ENCODE peak calls at places on chromosomes 7 and 10, in five cellular contexts. S, E, U, G and L are unnamed samples. For H3K4me1, the result is how much of the 10 kb centered on the place peaks cover.

GRCh38 chr7:106480161-106480579 is 180.8 kb downstream of the CCDC71L start:
- DNase-seq in S (peak), E (no peak), U (no peak), G (no peak), L (no peak)

GRCh38 chr7:45601094-45601493 is 26.9 kb downstream of the ADCY1 start:
- DNase-seq in S (no peak), E (no peak), U (no peak), G (no peak), L (no peak)

GRCh38 chr7:116512524-116513188 is 12.2 kb upstream of the CAV1 start:
- DNase-seq in S (peak), E (no peak), U (no peak), G (peak), L (no peak)

GRCh38 chr7:30594055-30594539 is 581 bp upstream of the GARS1 start:
- DNase-seq in S (no peak), E (no peak), U (peak), G (peak), L (no peak)

GRCh38 chr10:102963237-102963886 is 45.3 kb downstream of the CNNM2 start:
- DNase-seq in S (no peak), E (no peak), U (no peak), G (peak), L (no peak)

GRCh38 chr7:98400538-98401427 is at the start of gene BAIAP2L1:
- DNase-seq in S (peak), E (peak), U (peak), G (peak), L (peak)

GRCh38 chr10:126955934-126956711 is 50.9 kb downstream of the DOCK1 start:
- DNase-seq in S (no peak), E (no peak), U (no peak), G (no peak), L (no peak)

GRCh38 chr10:103481974-103482531 is 3.0 kb upstream of the CALHM3 start:
- DNase-seq in S (peak), E (peak), U (peak), G (peak), L (peak)

GRCh38 chr10:91462423-91462822 is 52.3 kb downstream of the HECTD2 start:
- DNase-seq in S (peak), E (no peak), U (no peak), G (no peak), L (no peak)

GRCh38 chr7:1672851-1673486 is 2.9 kb downstream of the ELFN1 start:
- DNase-seq in S (no peak), E (no peak), U (no peak), G (no peak), L (no peak)

GRCh38 chr7:18399624-18400235 is 95.8 kb upstream of the HDAC9 start:
- DNase-seq in S (peak), E (no peak), U (peak), G (no peak), L (no peak)

GRCh38 chr10:106588019-106588418 is 576.5 kb downstream of the SORCS1 start:
- DNase-seq in S (no peak), E (no peak), U (no peak), G (no peak), L (no peak)

GRCh38 chr10:104445359-104445758 is 91.7 kb downstream of the CFAP58 start:
- DNase-seq in S (no peak), E (no peak), U (peak), G (peak), L (no peak)

GRCh38 chr7:144720139-144720538 is 115.7 kb downstream of the TPK1 start:
- DNase-seq in S (no peak), E (no peak), U (peak), G (peak), L (no peak)

GRCh38 chr7:94620703-94621118 is 35.2 kb downstream of the SGCE start:
- DNase-seq in S (peak), E (peak), U (peak), G (peak), L (no peak)

GRCh38 chr7:525740-526139 is 6.1 kb upstream of the PDGFA start:
- DNase-seq in S (no peak), E (no peak), U (no peak), G (no peak), L (no peak)

GRCh38 chr7:140212100-140212881 is 35.5 kb upstream of the KDM7A start:
- DNase-seq in S (no peak), E (no peak), U (no peak), G (no peak), L (no peak)

GRCh38 chr10:104517946-104518345 is 123.1 kb upstream of the SORCS3 start:
- DNase-seq in S (no peak), E (no peak), U (no peak), G (no peak), L (no peak)

GRCh38 chr7:83427929-83428328 is 221.0 kb downstream of the SEMA3E start:
- DNase-seq in S (no peak), E (peak), U (peak), G (no peak), L (no peak)

GRCh38 chr10:60122190-60122589 is 215.8 kb upstream of the CCDC6 start:
- DNase-seq in S (no peak), E (no peak), U (no peak), G (no peak), L (no peak)

GRCh38 chr10:13716161-13717071 is 129.7 kb downstream of the PRPF18 start:
- DNase-seq in S (peak), E (no peak), U (no peak), G (peak), L (no peak)

GRCh38 chr10:63055705-63056104 is 77.4 kb upstream of the NRBF2 start:
- DNase-seq in S (no peak), E (no peak), U (no peak), G (no peak), L (no peak)

GRCh38 chr7:108063520-108063933 is 60.6 kb upstream of the LAMB1 start:
- DNase-seq in S (no peak), E (no peak), U (no peak), G (no peak), L (no peak)

GRCh38 chr10:12397931-12398330 is 48.6 kb downstream of the CAMK1D start:
- DNase-seq in S (no peak), E (no peak), U (no peak), G (no peak), L (no peak)

GRCh38 chr10:43214956-43215561 is 51.8 kb downstream of the RASGEF1A start:
- DNase-seq in S (no peak), E (no peak), U (no peak), G (no peak), L (no peak)

GRCh38 chr7:31982962-31983361 is 87.2 kb downstream of the PDE1C start:
- DNase-seq in S (no peak), E (no peak), U (no peak), G (no peak), L (no peak)

GRCh38 chr7:31974351-31974750 is 95.9 kb downstream of the PDE1C start:
- DNase-seq in S (no peak), E (no peak), U (no peak), G (no peak), L (no peak)

GRCh38 chr7:31981874-31982390 is 88.3 kb downstream of the PDE1C start:
- DNase-seq in S (no peak), E (no peak), U (no peak), G (no peak), L (no peak)

GRCh38 chr7:31975546-31975945 is 94.7 kb downstream of the PDE1C start:
- DNase-seq in S (no peak), E (no peak), U (no peak), G (no peak), L (no peak)

GRCh38 chr7:31979690-31980330 is 90.4 kb downstream of the PDE1C start:
- DNase-seq in S (no peak), E (no peak), U (no peak), G (no peak), L (no peak)
- H3K4me1 ChIP-seq in S (under half), E (under half), U (under half), G (under half), L (under half)

GRCh38 chr7:24034251-24034650 is 249.7 kb upstream of the NPY start:
- DNase-seq in S (no peak), E (no peak), U (no peak), G (no peak), L (no peak)

GRCh38 chr7:24038993-24039392 is 245.0 kb upstream of the NPY start:
- DNase-seq in S (peak), E (no peak), U (no peak), G (no peak), L (no peak)

GRCh38 chr7:24042028-24042427 is 242.0 kb upstream of the NPY start:
- DNase-seq in S (no peak), E (no peak), U (no peak), G (no peak), L (no peak)

GRCh38 chr7:24035653-24036414 is 248.2 kb upstream of the NPY start:
- DNase-seq in S (peak), E (no peak), U (no peak), G (no peak), L (no peak)

GRCh38 chr7:24039991-24040390 is 244.0 kb upstream of the NPY start:
- DNase-seq in S (peak), E (no peak), U (no peak), G (no peak), L (no peak)
- H3K4me3 ChIP-seq in S (no peak), E (no peak), U (no peak), G (no peak), L (no peak)

GRCh38 chr10:31120392-31120791 is 88.7 kb upstream of the ZNF438 start:
- DNase-seq in S (no peak), E (no peak), U (no peak), G (no peak), L (no peak)
- H3K4me1 ChIP-seq in S (under half), E (under half), U (under half), G (under half), L (under half)

GRCh38 chr7:117605712-117606111 is 125.9 kb downstream of the CFTR start:
- DNase-seq in S (no peak), E (no peak), U (no peak), G (no peak), L (no peak)
- H3K4me3 ChIP-seq in S (no peak), E (no peak), U (no peak), G (no peak), L (no peak)

DNA sequence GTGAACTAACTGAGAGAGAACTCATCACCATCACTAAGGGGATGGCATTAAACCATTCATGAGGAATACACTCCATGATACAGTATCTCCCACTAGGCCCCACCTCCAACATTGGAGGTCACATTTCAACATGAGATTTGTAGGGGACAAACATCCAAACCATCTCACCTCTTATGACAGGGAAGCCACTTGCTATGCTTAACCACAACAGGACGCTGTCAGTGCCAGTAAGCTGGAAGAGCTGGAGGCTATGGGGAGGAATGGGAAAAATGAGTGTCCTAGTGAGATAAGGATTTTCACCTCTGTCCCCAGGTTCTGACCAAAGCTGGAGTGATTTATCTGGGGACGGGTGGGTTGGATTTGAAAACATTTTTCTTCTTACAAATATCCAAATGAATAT is 17.6 kb downstream of the PLCE1 start:
- DNase-seq in S (no peak), E (no peak), U (peak), G (no peak), L (no peak)
- H3K4me1 ChIP-seq in S (under half), E (under half), U (under half), G (under half), L (under half)

GRCh38 chr7:54827719-54828118 is 68.7 kb upstream of the SEC61G start:
- DNase-seq in S (no peak), E (no peak), U (no peak), G (no peak), L (no peak)

GRCh38 chr7:54833021-54833467 is 74.0 kb upstream of the SEC61G start:
- DNase-seq in S (no peak), E (no peak), U (no peak), G (no peak), L (no peak)

GRCh38 chr7:54837167-54837566 is 78.2 kb upstream of the SEC61G start:
- DNase-seq in S (no peak), E (no peak), U (no peak), G (no peak), L (no peak)

GRCh38 chr7:54831046-54831643 is 72.1 kb upstream of the SEC61G start:
- DNase-seq in S (peak), E (no peak), U (peak), G (no peak), L (no peak)

GRCh38 chr7:54831644-54832095 is 72.7 kb upstream of the SEC61G start:
- DNase-seq in S (no peak), E (no peak), U (peak), G (no peak), L (no peak)
- H3K4me3 ChIP-seq in S (no peak), E (no peak), U (no peak), G (no peak), L (no peak)